ENCODE peak calls at places on chromosome 14, in ten cellular contexts. H is tibial nerve, Q is ovary, F is sigmoid colon, M is Peyer's patch, R is heart left ventricle, L is NB4, T is HepG2, X is stomach, S is esophagus muscularis mucosa. C is an unnamed sample.

GRCh38 chr14:73241481-73242165 is 4.3 kb downstream of the PAPLN start:
- DNase-seq in T (no peak), L (no peak), M (no peak), S (no peak), X (no peak), Q (no peak), H (no peak), F (peak; percentile 61), R (no peak), C (no peak)

GRCh38 chr14:54603362-54603761 is 36.4 kb downstream of the SAMD4A start:
- DNase-seq in H (no peak), Q (no peak), X (no peak), M (no peak), L (no peak), S (no peak), T (no peak), F (no peak), R (no peak), C (no peak)

GRCh38 chr14:54025661-54026060 is 69.0 kb upstream of the BMP4 start:
- DNase-seq in X (no peak), F (no peak), M (no peak), S (no peak), L (peak; percentile 4), H (no peak), R (no peak), T (peak; percentile 36), Q (no peak), C (peak; percentile 1)

GRCh38 chr14:101791919-101792572 is 30.5 kb downstream of the PPP2R5C start:
- DNase-seq in M (no peak), Q (no peak), S (no peak), H (no peak), L (no peak), R (no peak), T (no peak), F (no peak), X (no peak), C (no peak)

GRCh38 chr14:75427482-75428229 is at the start of gene JDP2:
- DNase-seq in L (peak; percentile 92), F (peak; percentile 98), Q (peak; percentile 96), X (peak; percentile 92), M (peak; percentile 72), T (peak; percentile 60), S (peak; percentile 96), R (peak; percentile 97), H (peak; percentile 96), C (peak; percentile 42)

GRCh38 chr14:51173863-51174262 is 66.2 kb upstream of the TMX1 start:
- DNase-seq in Q (no peak), X (no peak), M (no peak), T (no peak), F (no peak), H (no peak), S (no peak), R (no peak), L (no peak), C (no peak)

GRCh38 chr14:70281938-70282337 is 77.5 kb downstream of the COX16 start:
- DNase-seq in S (no peak), L (no peak), M (no peak), H (no peak), X (no peak), F (no peak), T (no peak), R (no peak), Q (no peak), C (no peak)

GRCh38 chr14:61281186-61281676 is at the start of gene TMEM30B:
- DNase-seq in S (no peak), F (no peak), T (no peak), L (no peak), Q (peak; percentile 23), X (peak; percentile 94), R (peak; percentile 26), M (no peak), H (no peak), C (no peak)

GRCh38 chr14:66709292-66709691 is 201.3 kb downstream of the GPHN start:
- DNase-seq in M (no peak), X (no peak), S (no peak), Q (no peak), F (no peak), L (peak; percentile 21), R (no peak), H (no peak), T (peak; percentile 8), C (no peak)

GRCh38 chr14:94342334-94342934 is 19.3 kb upstream of the SERPINA6 start:
- DNase-seq in M (peak; percentile 18), L (peak; percentile 22), F (peak; percentile 89), X (peak; percentile 91), H (peak; percentile 92), T (peak; percentile 82), R (peak; percentile 94), Q (no peak), S (peak; percentile 97), C (peak; percentile 42)

GRCh38 chr14:21268612-21269251 is 510 bp downstream of the HNRNPC start:
- DNase-seq in R (no peak), M (peak; percentile 47), T (peak; percentile 77), X (peak; percentile 30), S (no peak), H (peak; percentile 61), Q (no peak), F (no peak), L (peak; percentile 76), C (peak; percentile 83)

GRCh38 chr14:67263499-67264149 is 22.4 kb downstream of the PALS1 start:
- DNase-seq in M (no peak), R (no peak), T (no peak), F (no peak), X (no peak), Q (no peak), S (no peak), H (no peak), L (no peak), C (peak; percentile 24)

GRCh38 chr14:49106721-49107689 is 479.2 kb downstream of the RPS29 start:
- DNase-seq in R (no peak), Q (no peak), M (no peak), F (no peak), L (no peak), T (no peak), S (no peak), H (no peak), X (no peak), C (no peak)

GRCh38 chr14:104113631-104114420 is 24.6 kb upstream of the KIF26A start:
- DNase-seq in L (no peak), M (no peak), H (no peak), R (peak; percentile 9), F (no peak), X (peak; percentile 26), T (no peak), S (no peak), Q (peak; percentile 19), C (no peak)

GRCh38 chr14:105151131-105151837 is 17.3 kb downstream of the JAG2 start:
- DNase-seq in L (no peak), H (no peak), Q (no peak), M (no peak), T (no peak), S (no peak), F (no peak), R (peak; percentile 21), X (no peak), C (no peak)

GRCh38 chr14:69887740-69888657 is 8.8 kb downstream of the SMOC1 start:
- DNase-seq in M (no peak), L (no peak), S (no peak), F (no peak), X (no peak), Q (no peak), T (peak; percentile 96), H (no peak), R (no peak), C (no peak)

GRCh38 chr14:86430807-86431206 is 900.9 kb downstream of the FLRT2 start:
- DNase-seq in F (no peak), Q (no peak), X (no peak), S (no peak), T (no peak), R (no peak), M (no peak), H (no peak), L (no peak), C (no peak)

GRCh38 chr14:44961151-44961729 is 507 bp downstream of the KLHL28 start:
- DNase-seq in T (no peak), X (peak; percentile 51), M (peak; percentile 59), F (peak; percentile 82), L (peak; percentile 76), R (peak; percentile 62), H (peak; percentile 42), S (no peak), Q (peak; percentile 69), C (peak; percentile 91)

GRCh38 chr14:44962573-44963528 is 861 bp downstream of the TOGARAM1 start:
- DNase-seq in Q (peak; percentile 72), M (peak; percentile 23), H (peak; percentile 11), T (no peak), X (peak; percentile 49), S (peak; percentile 92), R (peak; percentile 72), L (peak; percentile 64), F (peak; percentile 87), C (peak; percentile 76)

GRCh38 chr14:44960646-44961045 is 1.1 kb downstream of the KLHL28 start:
- DNase-seq in H (no peak), T (no peak), Q (no peak), S (no peak), M (no peak), X (no peak), R (no peak), F (no peak), L (no peak), C (no peak)

GRCh38 chr14:44960146-44960545 is 1.6 kb downstream of the KLHL28 start:
- DNase-seq in Q (no peak), H (no peak), R (no peak), M (no peak), T (no peak), L (peak; percentile 22), F (no peak), X (no peak), S (no peak), C (peak; percentile 16)

GRCh38 chr14:44961730-44962572 is at the start of the genes KLHL28 and TOGARAM1:
- DNase-seq in S (peak; percentile 100), H (peak; percentile 100), F (peak; percentile 99), R (peak; percentile 98), M (peak; percentile 98), X (peak; percentile 98), Q (peak; percentile 96), L (peak; percentile 99), T (peak; percentile 100), C (peak; percentile 99)
- TF ChIP-seq POLR2A in S (peak; percentile 32), H (peak; percentile 91), F (peak; percentile 84), R (no peak), M (peak; percentile 96), X (no peak), Q (peak; percentile 79), L (peak; percentile 83), T (peak; percentile 95), C (peak; percentile 99)

GRCh38 chr14:68684466-68685418 is 108.1 kb downstream of the ZFP36L1 start:
- DNase-seq in T (no peak), S (no peak), H (no peak), M (no peak), R (no peak), X (no peak), Q (peak; percentile 18), L (peak; percentile 59), F (peak; percentile 46), C (no peak)
- TF ChIP-seq POLR2A in T (no peak), S (no peak), H (no peak), M (no peak), R (no peak), X (no peak), Q (no peak), L (no peak), F (no peak), C (no peak)

GRCh38 chr14:100375963-100376735 is 53.0 kb downstream of the SLC25A47 start:
- DNase-seq in R (peak; percentile 97), X (peak; percentile 95), L (peak; percentile 97), T (peak; percentile 88), M (peak; percentile 89), Q (peak; percentile 94), F (peak; percentile 97), S (peak; percentile 98), H (peak; percentile 90), C (peak; percentile 99)
- TF ChIP-seq POLR2A in R (no peak), X (no peak), L (peak; percentile 48), T (peak; percentile 88), M (peak; percentile 65), Q (peak; percentile 79), F (peak; percentile 60), S (peak; percentile 43), H (peak; percentile 56), C (peak; percentile 89)

GRCh38 chr14:59507063-59507751 is 22.9 kb downstream of the JKAMP start:
- DNase-seq in F (no peak), L (peak; percentile 54), H (peak; percentile 64), X (peak; percentile 49), R (peak; percentile 40), S (no peak), Q (no peak), M (no peak), T (peak; percentile 62), C (peak; percentile 72)
- TF ChIP-seq POLR2A in F (no peak), L (no peak), H (no peak), X (no peak), R (no peak), S (no peak), Q (no peak), M (no peak), T (no peak), C (no peak)

C was measured in erythroblast.